ENCODE peak calls at places on chromosomes 3 and 15, in ten cellular contexts. R, L, X, C, O, Q, V, U, Y and A are unnamed samples. For H3K36me3, the result is how much of the 10 kb centered on the place peaks cover.

GRCh38 chr3:109702252-109702651 is 364.9 kb upstream of the DPPA4 start:
- DNase-seq in R (no peak), L (no peak), X (no peak), C (no peak), O (no peak), Q (no peak), V (no peak), U (no peak), Y (no peak), A (no peak)

GRCh38 chr3:127694467-127695215 is 21.9 kb downstream of the ABTB1 start:
- DNase-seq in R (no peak), L (peak), X (no peak), C (no peak), O (peak), Q (no peak), V (no peak), U (no peak), Y (peak), A (no peak)

GRCh38 chr15:40082195-40082868 is 26.3 kb downstream of the BMF start:
- DNase-seq in R (no peak), L (no peak), X (no peak), C (no peak), O (peak), Q (no peak), V (no peak), U (no peak), Y (no peak), A (no peak)

GRCh38 chr15:81182746-81183402 is 13.8 kb upstream of the IL16 start:
- DNase-seq in R (no peak), L (no peak), X (no peak), C (no peak), O (no peak), Q (peak), V (no peak), U (no peak), Y (no peak), A (no peak)

GRCh38 chr15:81575436-81576123 is 201.6 kb upstream of the TMC3 start:
- DNase-seq in R (no peak), L (no peak), X (no peak), C (no peak), O (no peak), Q (no peak), V (peak), U (no peak), Y (no peak), A (no peak)

GRCh38 chr3:24678441-24678865 is 183.8 kb upstream of the THRB start:
- DNase-seq in R (no peak), L (no peak), X (no peak), C (no peak), O (peak), Q (no peak), V (no peak), U (no peak), Y (no peak), A (no peak)

GRCh38 chr15:95446854-95447253 is 883.6 kb upstream of the NR2F2 start:
- DNase-seq in R (no peak), L (no peak), X (no peak), C (no peak), O (no peak), Q (no peak), V (no peak), U (peak), Y (no peak), A (no peak)

GRCh38 chr15:74208496-74208895 is 5.9 kb upstream of the STRA6 start:
- DNase-seq in R (no peak), L (no peak), X (no peak), C (no peak), O (no peak), Q (no peak), V (no peak), U (no peak), Y (no peak), A (no peak)

GRCh38 chr3:194285024-194285858 is 65.9 kb downstream of the CPN2 start:
- DNase-seq in R (no peak), L (no peak), X (no peak), C (no peak), O (no peak), Q (peak), V (no peak), U (no peak), Y (no peak), A (no peak)

GRCh38 chr3:52032702-52033408 is 23.5 kb downstream of the DUSP7 start:
- DNase-seq in R (no peak), L (no peak), X (no peak), C (no peak), O (no peak), Q (no peak), V (no peak), U (no peak), Y (no peak), A (no peak)

GRCh38 chr3:175426805-175427204 is 567.7 kb downstream of the NAALADL2 start:
- DNase-seq in R (no peak), L (no peak), X (no peak), C (no peak), O (no peak), Q (no peak), V (no peak), U (no peak), Y (no peak), A (no peak)

GRCh38 chr3:181838940-181839914 is 127.5 kb downstream of the SOX2 start:
- DNase-seq in R (no peak), L (peak), X (no peak), C (no peak), O (no peak), Q (no peak), V (no peak), U (no peak), Y (no peak), A (no peak)

GRCh38 chr3:151156618-151157216 is 46.3 kb downstream of the GPR171 start:
- DNase-seq in R (no peak), L (no peak), X (no peak), C (no peak), O (no peak), Q (no peak), V (peak), U (no peak), Y (peak), A (no peak)

GRCh38 chr3:195711813-195712534 is 8.8 kb upstream of the MUC20 start:
- DNase-seq in R (no peak), L (no peak), X (no peak), C (no peak), O (no peak), Q (no peak), V (no peak), U (no peak), Y (no peak), A (no peak)

GRCh38 chr3:16056210-16056607 is 118.3 kb upstream of the GALNT15 start:
- DNase-seq in R (no peak), L (no peak), X (peak), C (no peak), O (peak), Q (peak), V (no peak), U (no peak), Y (no peak), A (peak)

GRCh38 chr3:197792019-197792647 is 1.1 kb downstream of the LRCH3 start:
- DNase-seq in R (no peak), L (no peak), X (no peak), C (no peak), O (no peak), Q (no peak), V (no peak), U (no peak), Y (no peak), A (no peak)

GRCh38 chr3:183295211-183295610 is 42.2 kb downstream of the B3GNT5 start:
- DNase-seq in R (no peak), L (no peak), X (no peak), C (peak), O (no peak), Q (peak), V (no peak), U (no peak), Y (peak), A (no peak)

GRCh38 chr3:164514576-164514975 is 563.7 kb downstream of the SI start:
- DNase-seq in R (no peak), L (no peak), X (no peak), C (no peak), O (no peak), Q (peak), V (no peak), U (no peak), Y (no peak), A (no peak)

GRCh38 chr3:127035672-127036071 is 52.8 kb downstream of the PLXNA1 start:
- DNase-seq in R (peak), L (peak), X (peak), C (no peak), O (peak), Q (peak), V (no peak), U (no peak), Y (no peak), A (peak)

GRCh38 chr15:70315431-70315830 is 217.7 kb upstream of the TLE3 start:
- DNase-seq in R (no peak), L (no peak), X (no peak), C (no peak), O (no peak), Q (no peak), V (no peak), U (no peak), Y (no peak), A (no peak)

GRCh38 chr15:28255965-28256364 is 66.0 kb downstream of the HERC2 start:
- DNase-seq in R (no peak), L (no peak), X (no peak), C (no peak), O (no peak), Q (no peak), V (no peak), U (no peak), Y (no peak), A (no peak)

GRCh38 chr3:66075281-66075680 is 36.6 kb upstream of the MAGI1 start:
- DNase-seq in R (no peak), L (no peak), X (no peak), C (no peak), O (no peak), Q (no peak), V (no peak), U (no peak), Y (peak), A (no peak)

GRCh38 chr3:43176666-43177065 is 70.8 kb upstream of the POMGNT2 start:
- DNase-seq in R (no peak), L (no peak), X (no peak), C (no peak), O (no peak), Q (no peak), V (no peak), U (no peak), Y (no peak), A (no peak)
- TF ChIP-seq EP300 in R (no peak), L (no peak), X (no peak), C (no peak), O (no peak), Q (no peak), V (no peak), U (no peak), Y (no peak), A (no peak)

GRCh38 chr3:113340785-113341184 is 100.5 kb downstream of the CFAP44 start:
- DNase-seq in R (no peak), L (no peak), X (no peak), C (no peak), O (no peak), Q (no peak), V (no peak), U (no peak), Y (no peak), A (no peak)

GRCh38 chr3:113339616-113340244 is 101.6 kb downstream of the CFAP44 start:
- DNase-seq in R (no peak), L (no peak), X (no peak), C (no peak), O (no peak), Q (no peak), V (no peak), U (no peak), Y (no peak), A (no peak)
- TF ChIP-seq CTCF in R (no peak), L (no peak), X (no peak), C (no peak), O (no peak), Q (no peak), V (peak), U (peak), Y (no peak), A (no peak)

DNA sequence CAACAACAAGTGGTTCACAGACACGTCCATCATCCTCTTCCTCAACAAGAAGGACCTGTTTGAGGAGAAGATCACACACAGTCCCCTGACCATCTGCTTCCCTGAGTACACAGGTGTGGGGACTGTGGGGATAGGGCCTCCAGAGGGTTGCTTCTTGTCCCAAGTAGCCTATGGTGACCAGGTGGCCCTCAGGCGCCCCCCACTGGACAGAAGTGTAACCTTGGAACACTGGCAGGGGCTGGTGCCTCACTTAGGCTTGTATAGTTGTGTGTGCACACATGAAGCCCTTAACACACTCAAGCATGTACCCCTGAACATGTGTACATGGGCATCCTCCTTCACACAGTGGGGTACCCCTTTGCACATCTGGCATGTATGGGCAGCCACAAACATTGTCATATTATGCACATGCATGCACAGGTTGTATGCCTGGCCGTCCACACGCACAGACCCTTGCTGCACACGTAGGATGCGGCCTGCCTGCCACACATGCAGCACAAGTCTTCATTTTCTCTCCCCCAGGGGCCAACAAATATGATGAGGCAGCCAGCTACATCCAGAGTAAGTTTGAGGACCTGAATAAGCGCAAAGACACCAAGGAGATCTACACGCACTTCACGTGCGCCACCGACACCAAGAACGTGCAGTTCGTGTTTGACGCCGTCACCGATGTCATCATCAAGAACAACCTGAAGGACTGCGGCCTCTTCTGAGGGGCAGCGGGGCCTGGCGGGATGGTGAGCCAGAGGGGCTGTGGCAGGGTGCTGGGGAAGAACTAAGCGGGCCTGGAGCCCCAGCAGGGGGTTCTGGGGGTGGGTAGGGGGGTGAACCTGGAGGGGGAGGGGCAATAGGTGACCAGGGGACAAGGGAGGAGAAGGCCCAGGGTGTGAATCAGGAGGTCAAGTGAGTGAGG is 11.7 kb upstream of the SEMA3B start:
- DNase-seq in R (no peak), L (peak), X (no peak), C (no peak), O (peak), Q (no peak), V (peak), U (no peak), Y (no peak), A (no peak)
- H3K36me3 ChIP-seq in R (under half), L (half or more), X (under half), C (under half), O (under half), Q (under half), V (under half), U (under half), Y (under half), A (under half)

GRCh38 chr3:119681279-119681678 is 4.1 kb upstream of the COX17 start:
- DNase-seq in R (no peak), L (no peak), X (no peak), C (no peak), O (no peak), Q (no peak), V (no peak), U (no peak), Y (peak), A (no peak)
- TF ChIP-seq EP300 in R (no peak), L (no peak), X (no peak), C (no peak), O (no peak), Q (no peak), V (no peak), U (no peak), Y (no peak), A (no peak)

GRCh38 chr3:48898383-48899234 is at the start of gene SLC25A20:
- DNase-seq in R (peak), L (peak), X (peak), C (peak), O (peak), Q (peak), V (peak), U (peak), Y (peak), A (peak)
- TF ChIP-seq CTCF in R (no peak), L (no peak), X (no peak), C (no peak), O (no peak), Q (no peak), V (peak), U (no peak), Y (no peak), A (no peak)

GRCh38 chr15:79010278-79010677 is 65.4 kb upstream of the CTSH start:
- DNase-seq in R (no peak), L (no peak), X (no peak), C (no peak), O (no peak), Q (no peak), V (no peak), U (no peak), Y (no peak), A (no peak)
- H3K36me3 ChIP-seq in R (under half), L (under half), X (under half), C (under half), O (under half), Q (under half), V (under half), U (under half), Y (under half), A (under half)

DNA sequence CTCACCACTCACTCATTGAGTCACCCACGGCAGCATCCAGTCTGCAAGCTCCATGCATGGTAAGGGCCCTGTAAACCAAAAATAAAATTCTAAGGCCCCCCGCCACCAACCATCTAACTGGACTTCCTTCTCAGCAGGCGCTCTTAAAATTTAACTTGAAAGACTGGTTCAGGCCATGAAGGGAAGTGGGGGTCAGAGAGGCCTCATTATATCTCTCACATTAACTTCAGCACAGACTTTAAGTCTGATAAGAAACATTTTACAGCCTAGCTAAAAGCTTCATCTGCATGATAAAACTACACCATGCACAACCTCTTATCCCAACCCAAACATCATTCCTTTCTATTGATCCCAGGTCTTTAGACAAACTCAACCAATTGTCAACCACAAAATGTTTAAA is 38.5 kb downstream of the FBLN2 start:
- DNase-seq in R (no peak), L (no peak), X (no peak), C (no peak), O (no peak), Q (peak), V (no peak), U (no peak), Y (no peak), A (no peak)
- TF ChIP-seq EP300 in R (no peak), L (no peak), X (no peak), C (no peak), O (no peak), Q (no peak), V (no peak), U (no peak), Y (no peak), A (no peak)

GRCh38 chr3:17430574-17430973 is 311.9 kb downstream of the TBC1D5 start:
- DNase-seq in R (no peak), L (no peak), X (no peak), C (no peak), O (no peak), Q (no peak), V (no peak), U (no peak), Y (no peak), A (no peak)

GRCh38 chr3:17431477-17432045 is 310.9 kb downstream of the TBC1D5 start:
- DNase-seq in R (no peak), L (no peak), X (no peak), C (no peak), O (no peak), Q (no peak), V (no peak), U (no peak), Y (no peak), A (no peak)

GRCh38 chr3:17433866-17434265 is 308.6 kb downstream of the TBC1D5 start:
- DNase-seq in R (no peak), L (no peak), X (no peak), C (no peak), O (no peak), Q (no peak), V (no peak), U (no peak), Y (no peak), A (no peak)

GRCh38 chr3:17432237-17432636 is 310.2 kb downstream of the TBC1D5 start:
- DNase-seq in R (no peak), L (no peak), X (no peak), C (no peak), O (no peak), Q (no peak), V (no peak), U (no peak), Y (no peak), A (no peak)

DNA sequence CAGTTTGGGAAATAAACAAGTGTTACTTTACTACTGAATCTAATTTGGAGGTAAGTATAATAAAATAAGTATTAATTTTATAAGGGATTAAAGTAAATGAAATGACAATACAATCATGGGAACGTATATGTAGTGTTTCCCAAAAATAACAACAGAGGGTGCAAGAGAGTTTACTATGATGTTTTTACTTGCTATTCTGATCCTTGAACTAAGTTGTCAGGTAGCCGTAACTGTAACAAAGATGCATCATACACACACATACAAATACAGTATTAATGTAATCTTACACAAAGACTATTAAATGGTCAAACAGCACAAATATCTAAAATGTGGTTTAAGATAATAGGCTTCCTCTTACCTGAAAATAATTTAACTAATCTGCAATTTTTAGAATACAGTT is 311.4 kb downstream of the TBC1D5 start:
- DNase-seq in R (no peak), L (no peak), X (no peak), C (no peak), O (no peak), Q (no peak), V (peak), U (no peak), Y (peak), A (no peak)
- TF ChIP-seq CTCF in R (peak), L (peak), X (no peak), C (peak), O (peak), Q (peak), V (peak), U (peak), Y (peak), A (peak)

GRCh38 chr15:85947936-85948335 is 131.7 kb upstream of the AGBL1 start:
- DNase-seq in R (no peak), L (no peak), X (no peak), C (no peak), O (no peak), Q (no peak), V (no peak), U (no peak), Y (no peak), A (no peak)

GRCh38 chr15:85946986-85947385 is 132.7 kb upstream of the AGBL1 start:
- DNase-seq in R (no peak), L (no peak), X (no peak), C (no peak), O (no peak), Q (no peak), V (no peak), U (no peak), Y (no peak), A (no peak)

GRCh38 chr15:85955501-85956391 is 123.9 kb upstream of the AGBL1 start:
- DNase-seq in R (no peak), L (no peak), X (no peak), C (no peak), O (no peak), Q (no peak), V (no peak), U (peak), Y (no peak), A (no peak)

GRCh38 chr15:85950101-85950500 is 129.6 kb upstream of the AGBL1 start:
- DNase-seq in R (no peak), L (no peak), X (no peak), C (no peak), O (no peak), Q (no peak), V (no peak), U (peak), Y (no peak), A (no peak)
- H3K36me3 ChIP-seq in R (under half), L (under half), X (under half), C (under half), O (under half), Q (under half), V (under half), U (under half), Y (under half), A (under half)